ENCODE peak calls at places on chromosomes 2 and 18, in four cellular contexts. One of them, this sample, is unnamed.
A peak's percentile ranks its signal among the peaks of the same experiment; 100 is the strongest.

GRCh38 chr2:103402944-103403343 is 641.1 kb downstream of the TMEM182 start:
- DNase-seq in H1: no peak
- DNase-seq in mesendoderm: peak; percentile 81
- DNase-seq in IMR-90: no peak
- DNase-seq in this sample: no peak

GRCh38 chr2:181953773-181954537 is 31.7 kb upstream of the PPP1R1C start:
- DNase-seq in mesendoderm: peak; percentile 90
- DNase-seq in H1: peak; percentile 82
- DNase-seq in IMR-90: peak; percentile 62
- DNase-seq in this sample: peak; percentile 82

GRCh38 chr2:84694088-84694622 is 177.9 kb downstream of the DNAH6 start:
- DNase-seq in mesendoderm: no peak
- DNase-seq in H1: no peak
- DNase-seq in IMR-90: no peak
- DNase-seq in this sample: no peak

GRCh38 chr2:239824866-239825704 is 200.1 kb downstream of the NDUFA10 start:
- DNase-seq in mesendoderm: peak; percentile 52
- DNase-seq in H1: peak; percentile 70
- DNase-seq in IMR-90: no peak
- DNase-seq in this sample: peak; percentile 59

GRCh38 chr2:96143231-96143847 is 1.9 kb downstream of the DUSP2 start:
- DNase-seq in IMR-90: no peak
- DNase-seq in H1: no peak
- DNase-seq in mesendoderm: no peak
- DNase-seq in this sample: no peak

GRCh38 chr18:50973367-50974126 is 5.7 kb downstream of the ELAC1 start:
- DNase-seq in H1: no peak
- DNase-seq in IMR-90: peak; percentile 79
- DNase-seq in mesendoderm: no peak
- DNase-seq in this sample: no peak

GRCh38 chr18:12879840-12880531 is 4.1 kb downstream of the PTPN2 start:
- DNase-seq in mesendoderm: peak; percentile 51
- DNase-seq in H1: no peak
- DNase-seq in IMR-90: no peak
- DNase-seq in this sample: no peak

GRCh38 chr2:112163541-112163981 is 25.4 kb downstream of the FBLN7 start:
- DNase-seq in H1: no peak
- DNase-seq in mesendoderm: no peak
- DNase-seq in IMR-90: no peak
- DNase-seq in this sample: peak; percentile 20

GRCh38 chr2:197137234-197137633 is 173.3 kb downstream of the ANKRD44 start:
- DNase-seq in H1: no peak
- DNase-seq in IMR-90: peak; percentile 77
- DNase-seq in mesendoderm: no peak
- DNase-seq in this sample: no peak

GRCh38 chr2:46171441-46171953 is 125.7 kb upstream of the EPAS1 start:
- DNase-seq in H1: no peak
- DNase-seq in mesendoderm: peak; percentile 36
- DNase-seq in IMR-90: peak; percentile 95
- DNase-seq in this sample: no peak

GRCh38 chr2:48695991-48696390 is 59.5 kb downstream of the LHCGR start:
- DNase-seq in mesendoderm: no peak
- DNase-seq in IMR-90: no peak
- DNase-seq in H1: no peak
- DNase-seq in this sample: no peak

GRCh38 chr18:67733094-67733493 is 216.6 kb upstream of the DSEL start:
- DNase-seq in mesendoderm: no peak
- DNase-seq in IMR-90: peak; percentile 79
- DNase-seq in H1: no peak
- DNase-seq in this sample: no peak

GRCh38 chr18:23852236-23853045 is 162.1 kb upstream of the TTC39C start:
- DNase-seq in IMR-90: no peak
- DNase-seq in mesendoderm: no peak
- DNase-seq in H1: no peak
- DNase-seq in this sample: no peak

GRCh38 chr2:69946351-69947077 is 14.9 kb downstream of the ASPRV1 start:
- DNase-seq in H1: no peak
- DNase-seq in mesendoderm: no peak
- DNase-seq in IMR-90: peak; percentile 74
- DNase-seq in this sample: no peak

GRCh38 chr2:43057026-43057741 is 169.2 kb downstream of the ZFP36L2 start:
- DNase-seq in IMR-90: no peak
- DNase-seq in H1: no peak
- DNase-seq in mesendoderm: no peak
- DNase-seq in this sample: no peak

GRCh38 chr2:65539633-65540032 is 107.2 kb upstream of the SPRED2 start:
- DNase-seq in mesendoderm: no peak
- DNase-seq in H1: no peak
- DNase-seq in IMR-90: no peak
- DNase-seq in this sample: no peak

GRCh38 chr2:75047189-75047812 is 88.9 kb downstream of the POLE4 start:
- DNase-seq in IMR-90: peak; percentile 79
- DNase-seq in mesendoderm: no peak
- DNase-seq in H1: no peak
- DNase-seq in this sample: no peak

GRCh38 chr2:15798716-15799431 is 141.5 kb upstream of the MYCN start:
- DNase-seq in H1: no peak
- DNase-seq in IMR-90: no peak
- DNase-seq in mesendoderm: no peak
- DNase-seq in this sample: no peak

GRCh38 chr2:66748939-66749338 is 314.0 kb downstream of the MEIS1 start:
- DNase-seq in mesendoderm: no peak
- DNase-seq in H1: no peak
- DNase-seq in IMR-90: no peak
- DNase-seq in this sample: no peak

GRCh38 chr18:55430026-55430425 is 158.0 kb downstream of the TCF4 start:
- DNase-seq in mesendoderm: no peak
- DNase-seq in IMR-90: no peak
- DNase-seq in H1: no peak
- DNase-seq in this sample: no peak

GRCh38 chr2:16666453-16666801 is 793 bp upstream of the CYRIA start:
- DNase-seq in mesendoderm: peak; percentile 43
- DNase-seq in IMR-90: peak; percentile 79
- DNase-seq in H1: peak; percentile 57
- DNase-seq in this sample: peak; percentile 64

GRCh38 chr2:230660294-230661060 is 52.2 kb upstream of the CAB39 start:
- DNase-seq in H1: no peak
- DNase-seq in IMR-90: no peak
- DNase-seq in mesendoderm: no peak
- DNase-seq in this sample: no peak

GRCh38 chr2:25822190-25823117 is 55.8 kb downstream of the ASXL2 start:
- DNase-seq in H1: no peak
- DNase-seq in mesendoderm: peak; percentile 25
- DNase-seq in IMR-90: no peak
- DNase-seq in this sample: peak; percentile 85

GRCh38 chr18:9928646-9929259 is 14.9 kb downstream of the VAPA start:
- DNase-seq in mesendoderm: no peak
- DNase-seq in H1: no peak
- DNase-seq in IMR-90: no peak
- DNase-seq in this sample: no peak

GRCh38 chr2:30910686-30911085 is 103.4 kb upstream of the CAPN13 start:
- DNase-seq in mesendoderm: no peak
- DNase-seq in IMR-90: no peak
- DNase-seq in H1: no peak
- DNase-seq in this sample: no peak

GRCh38 chr2:135825131-135825854 is 11.7 kb downstream of the LCT start:
- DNase-seq in H1: no peak
- DNase-seq in mesendoderm: no peak
- DNase-seq in IMR-90: no peak
- DNase-seq in this sample: no peak

GRCh38 chr2:234974501-234975385 is 22.9 kb downstream of the SH3BP4 start:
- DNase-seq in IMR-90: peak; percentile 74
- DNase-seq in H1: no peak
- DNase-seq in mesendoderm: peak; percentile 85
- DNase-seq in this sample: no peak

GRCh38 chr2:226426292-226426736 is 373.3 kb downstream of the IRS1 start:
- DNase-seq in mesendoderm: no peak
- DNase-seq in IMR-90: peak; percentile 99
- DNase-seq in H1: no peak
- DNase-seq in this sample: no peak

GRCh38 chr2:25853038-25853638 is 25.1 kb downstream of the ASXL2 start:
- DNase-seq in mesendoderm: no peak
- DNase-seq in IMR-90: no peak
- DNase-seq in H1: no peak
- DNase-seq in this sample: no peak

GRCh38 chr2:128835974-128836373 is 517.3 kb upstream of the HS6ST1 start:
- DNase-seq in H1: no peak
- DNase-seq in mesendoderm: no peak
- DNase-seq in IMR-90: no peak
- DNase-seq in this sample: no peak

GRCh38 chr2:43478423-43479086 is 117.3 kb downstream of the THADA start:
- DNase-seq in IMR-90: peak; percentile 43
- DNase-seq in mesendoderm: no peak
- DNase-seq in H1: no peak
- DNase-seq in this sample: no peak

GRCh38 chr18:35497006-35497333 is 790 bp downstream of the INO80C start:
- DNase-seq in mesendoderm: no peak
- DNase-seq in IMR-90: peak; percentile 51
- DNase-seq in H1: no peak
- DNase-seq in this sample: no peak

GRCh38 chr2:120104002-120104467 is 91.2 kb downstream of the EPB41L5 start:
- DNase-seq in IMR-90: peak; percentile 99
- DNase-seq in H1: no peak
- DNase-seq in mesendoderm: no peak
- DNase-seq in this sample: no peak

GRCh38 chr18:35841283-35841682 is 131.2 kb upstream of the RMP24 start:
- DNase-seq in H1: no peak
- DNase-seq in mesendoderm: no peak
- DNase-seq in IMR-90: no peak
- DNase-seq in this sample: no peak

GRCh38 chr2:144099340-144099739 is 420.6 kb downstream of the ZEB2 start:
- DNase-seq in mesendoderm: no peak
- DNase-seq in H1: no peak
- DNase-seq in IMR-90: no peak
- DNase-seq in this sample: no peak

GRCh38 chr18:77376043-77376732 is 126.5 kb downstream of the GALR1 start:
- DNase-seq in mesendoderm: no peak
- DNase-seq in IMR-90: no peak
- DNase-seq in H1: no peak
- DNase-seq in this sample: no peak

GRCh38 chr2:20422679-20423271 is 24.1 kb upstream of the RHOB start:
- DNase-seq in mesendoderm: peak; percentile 53
- DNase-seq in H1: peak; percentile 50
- DNase-seq in IMR-90: peak; percentile 51
- DNase-seq in this sample: peak; percentile 68

DNA sequence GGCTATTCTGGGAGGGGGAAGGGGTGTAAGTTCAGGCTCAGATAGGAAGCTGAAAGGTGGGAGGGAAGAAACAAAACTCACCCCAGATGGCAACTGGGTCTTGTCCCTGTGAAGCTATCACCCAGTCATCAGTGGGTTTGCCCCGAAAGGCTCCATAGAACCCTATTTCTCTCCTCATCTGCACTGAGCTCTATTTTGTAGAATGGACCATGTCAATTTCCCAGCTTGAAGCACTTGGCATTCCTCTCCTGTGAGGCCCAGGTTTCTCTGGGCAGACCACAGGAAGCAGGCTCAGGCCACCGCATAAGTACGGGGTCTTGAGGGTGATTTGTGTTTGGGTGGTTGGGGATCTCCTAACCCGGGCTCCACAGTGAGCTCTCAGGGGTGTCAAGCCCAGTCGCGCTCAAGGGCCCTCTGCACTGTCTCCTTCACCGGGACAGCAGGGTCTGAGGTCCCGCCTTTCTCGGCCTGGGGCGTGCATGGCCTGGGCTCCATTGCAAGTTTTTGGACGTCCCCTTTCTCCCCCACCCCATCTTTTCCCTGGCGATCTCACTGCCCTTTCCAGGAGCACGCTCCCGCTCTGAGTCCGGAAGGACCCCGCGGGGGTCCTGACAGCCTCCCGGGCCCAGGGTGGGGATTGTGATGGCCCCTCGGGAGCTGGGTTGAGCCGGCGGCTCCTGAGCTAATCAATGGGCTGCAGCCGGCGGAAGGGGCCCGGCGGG is 27.3 kb upstream of the NOTO start:
- DNase-seq in mesendoderm: peak; percentile 42
- DNase-seq in H1: no peak
- DNase-seq in IMR-90: no peak
- DNase-seq in this sample: no peak
- H3K9ac ChIP-seq in mesendoderm: peak overlapping the region; percentile 12
- H3K9ac ChIP-seq in H1: no peak overlapping the region
- H3K9ac ChIP-seq in IMR-90: no peak overlapping the region
- H3K9ac ChIP-seq in this sample: no peak overlapping the region

GRCh38 chr2:195782156-195782555 is 125.1 kb downstream of the SLC39A10 start:
- DNase-seq in mesendoderm: no peak
- DNase-seq in IMR-90: peak; percentile 48
- DNase-seq in H1: no peak
- DNase-seq in this sample: no peak
- H3K56ac ChIP-seq in mesendoderm: no peak overlapping the region
- H3K56ac ChIP-seq in IMR-90: no peak overlapping the region
- H3K56ac ChIP-seq in H1: no peak overlapping the region
- H3K56ac ChIP-seq in this sample: no peak overlapping the region

GRCh38 chr18:43234889-43235288 is 42.4 kb downstream of the SYT4 start:
- DNase-seq in IMR-90: no peak
- DNase-seq in mesendoderm: no peak
- DNase-seq in H1: no peak
- DNase-seq in this sample: no peak
- H3K9ac ChIP-seq in IMR-90: no peak overlapping the region
- H3K9ac ChIP-seq in mesendoderm: no peak overlapping the region
- H3K9ac ChIP-seq in H1: no peak overlapping the region
- H3K9ac ChIP-seq in this sample: no peak overlapping the region

GRCh38 chr2:118837067-118837466 is 10.4 kb downstream of the EN1 start:
- DNase-seq in IMR-90: no peak
- DNase-seq in mesendoderm: no peak
- DNase-seq in H1: no peak
- DNase-seq in this sample: peak; percentile 8

GRCh38 chr2:118838741-118839455 is 8.6 kb downstream of the EN1 start:
- DNase-seq in mesendoderm: no peak
- DNase-seq in H1: no peak
- DNase-seq in IMR-90: no peak
- DNase-seq in this sample: peak; percentile 6

GRCh38 chr2:118836411-118836930 is 11.0 kb downstream of the EN1 start:
- DNase-seq in H1: no peak
- DNase-seq in IMR-90: no peak
- DNase-seq in mesendoderm: no peak
- DNase-seq in this sample: peak; percentile 15

GRCh38 chr2:118835739-118836410 is 11.6 kb downstream of the EN1 start:
- DNase-seq in H1: no peak
- DNase-seq in IMR-90: no peak
- DNase-seq in mesendoderm: peak; percentile 9
- DNase-seq in this sample: peak; percentile 60

DNA sequence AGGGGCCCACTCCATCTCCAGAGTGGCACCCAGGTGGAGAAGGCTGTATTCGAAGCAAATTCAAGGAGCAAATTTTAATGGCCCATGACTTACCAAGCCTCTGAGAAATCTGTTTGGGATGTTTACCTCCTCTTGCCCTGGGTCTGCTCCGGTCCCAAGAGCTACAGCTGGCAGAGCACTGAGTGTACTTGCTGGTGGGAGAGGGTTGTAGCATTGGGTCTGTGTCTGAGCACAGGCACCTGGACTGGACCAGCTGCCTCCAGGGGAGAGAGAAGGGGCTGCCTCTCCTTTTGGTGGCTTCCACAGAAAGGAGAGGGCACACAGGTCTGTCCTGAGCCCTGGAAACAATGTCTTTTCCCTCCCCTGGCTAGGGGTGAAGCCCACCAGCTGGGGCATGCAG is 9.8 kb downstream of the EN1 start:
- DNase-seq in IMR-90: no peak
- DNase-seq in H1: no peak
- DNase-seq in mesendoderm: no peak
- DNase-seq in this sample: peak; percentile 11
- H3K56ac ChIP-seq in IMR-90: no peak overlapping the region
- H3K56ac ChIP-seq in H1: no peak overlapping the region
- H3K56ac ChIP-seq in mesendoderm: no peak overlapping the region
- H3K56ac ChIP-seq in this sample: no peak overlapping the region

GRCh38 chr2:86016581-86016980 is 89.1 kb downstream of the POLR1A start:
- DNase-seq in H1: no peak
- DNase-seq in mesendoderm: no peak
- DNase-seq in IMR-90: no peak
- DNase-seq in this sample: no peak
- H3K9ac ChIP-seq in H1: no peak overlapping the region
- H3K9ac ChIP-seq in mesendoderm: no peak overlapping the region
- H3K9ac ChIP-seq in IMR-90: no peak overlapping the region
- H3K9ac ChIP-seq in this sample: no peak overlapping the region

This sample was measured in H9.